ENCODE peak calls at places on chromosomes 6 and 20, in six cellular contexts. N is Kasumi-1; A is B cell; Y is GM18507; U is WERI-Rb-1; S is activated naive CD8-positive, alpha-beta T cell treated with anti-CD3 and anti-CD28 coated beads for 36 hours. I is an unnamed sample.

GRCh38 chr20:34155864-34156263 is 43.8 kb upstream of the EIF2S2 start:
- DNase-seq in Y (no peak), S (no peak), N (peak), U (no peak), A (no peak), I (no peak)

GRCh38 chr6:73699656-73700055 is 3.7 kb downstream of the CD109 start:
- DNase-seq in U (no peak), N (peak), A (no peak), S (no peak), Y (no peak), I (no peak)

GRCh38 chr6:151493495-151494234 is at the start of gene CCDC170:
- DNase-seq in Y (no peak), N (no peak), A (peak), S (peak), U (peak), I (no peak)

GRCh38 chr6:44495036-44495901 is 107.8 kb downstream of the CDC5L start:
- DNase-seq in Y (no peak), U (no peak), N (no peak), A (no peak), S (no peak), I (no peak)

GRCh38 chr20:62065669-62066338 is at the start of gene TAF4:
- DNase-seq in S (peak), A (peak), Y (peak), N (peak), U (peak), I (peak)

GRCh38 chr6:161804804-161805203 is 530.9 kb upstream of the AGPAT4 start:
- DNase-seq in N (no peak), A (no peak), Y (no peak), S (no peak), U (no peak), I (no peak)

GRCh38 chr6:33977606-33978438 is 168.1 kb downstream of the GRM4 start:
- DNase-seq in S (no peak), A (no peak), Y (no peak), N (no peak), U (peak), I (no peak)

GRCh38 chr20:9081423-9081966 is 12.6 kb downstream of the PLCB4 start:
- DNase-seq in N (no peak), Y (no peak), S (no peak), A (no peak), U (no peak), I (no peak)

GRCh38 chr6:49776444-49776843 is 10.6 kb downstream of the PGK2 start:
- DNase-seq in N (no peak), S (no peak), Y (no peak), U (no peak), A (no peak), I (no peak)

GRCh38 chr6:29953001-29953436 is 10.7 kb downstream of the HLA-A start:
- DNase-seq in A (no peak), N (no peak), Y (no peak), U (no peak), S (no peak), I (no peak)

GRCh38 chr6:111201764-111202163 is 114.5 kb downstream of the SLC16A10 start:
- DNase-seq in Y (no peak), S (no peak), U (no peak), A (no peak), N (peak), I (no peak)

GRCh38 chr6:6469074-6469473 is 119.4 kb upstream of the LY86 start:
- DNase-seq in N (no peak), S (no peak), Y (no peak), U (no peak), A (no peak), I (no peak)

GRCh38 chr6:4818272-4818938 is 42.2 kb downstream of the CDYL start:
- DNase-seq in U (no peak), N (no peak), S (no peak), A (no peak), Y (no peak), I (no peak)

GRCh38 chr20:59650418-59650817 is 46.1 kb downstream of the PHACTR3 start:
- DNase-seq in S (no peak), N (no peak), A (no peak), Y (no peak), U (no peak), I (no peak)

GRCh38 chr20:14374191-14374590 is 36.8 kb upstream of the FLRT3 start:
- DNase-seq in Y (no peak), U (no peak), S (no peak), N (no peak), A (no peak), I (no peak)

GRCh38 chr20:44422083-44422482 is 53.6 kb upstream of the TTPAL start:
- DNase-seq in A (no peak), N (no peak), U (no peak), Y (no peak), S (no peak), I (no peak)

GRCh38 chr6:44004625-44005506 is 122.4 kb downstream of the MRPL14 start:
- DNase-seq in A (no peak), S (no peak), U (no peak), N (peak), Y (no peak), I (no peak)

GRCh38 chr20:49100934-49101333 is 54.8 kb downstream of the CSE1L start:
- DNase-seq in S (no peak), Y (no peak), N (no peak), A (peak), U (no peak), I (no peak)

GRCh38 chr6:22164236-22164635 is 132.6 kb downstream of the PRL start:
- DNase-seq in A (no peak), N (no peak), U (no peak), Y (no peak), S (no peak), I (no peak)

GRCh38 chr20:32483351-32484220 is 101.5 kb downstream of the NOL4L start:
- DNase-seq in S (peak), A (peak), U (peak), Y (no peak), N (peak), I (peak)

GRCh38 chr6:150905769-150906168 is 40.3 kb downstream of the MTHFD1L start:
- DNase-seq in A (no peak), Y (no peak), N (no peak), S (no peak), U (no peak), I (no peak)

GRCh38 chr6:43760799-43761168 is 9.2 kb upstream of the VEGFA start:
- DNase-seq in A (no peak), N (no peak), S (no peak), U (no peak), Y (no peak), I (no peak)

GRCh38 chr6:56984374-56984773 is 29.5 kb downstream of the BEND6 start:
- DNase-seq in A (no peak), N (peak), U (no peak), S (no peak), Y (no peak), I (no peak)

GRCh38 chr6:122622404-122622938 is 12.3 kb downstream of the PKIB start:
- DNase-seq in S (no peak), N (no peak), U (no peak), A (no peak), Y (no peak), I (no peak)

GRCh38 chr6:52894278-52894677 is 15.2 kb downstream of the GSTA3 start:
- DNase-seq in Y (no peak), U (no peak), S (no peak), N (no peak), A (no peak), I (no peak)

GRCh38 chr6:162621246-162621645 is 106.3 kb downstream of the PRKN start:
- DNase-seq in Y (no peak), U (peak), S (peak), A (no peak), N (no peak), I (no peak)

GRCh38 chr6:150732765-150733539 is 132.6 kb upstream of the MTHFD1L start:
- DNase-seq in U (no peak), S (no peak), A (no peak), N (no peak), Y (peak), I (no peak)

GRCh38 chr6:98827295-98828159 is 6.8 kb upstream of the POU3F2 start:
- DNase-seq in U (no peak), N (no peak), S (no peak), Y (no peak), A (no peak), I (no peak)

GRCh38 chr6:56223995-56224394 is 23.4 kb downstream of the COL21A1 start:
- DNase-seq in N (no peak), A (no peak), Y (no peak), S (no peak), U (no peak), I (no peak)

GRCh38 chr6:41022294-41022693 is 16.7 kb downstream of the UNC5CL start:
- DNase-seq in A (no peak), Y (no peak), U (no peak), N (no peak), S (no peak), I (no peak)

GRCh38 chr6:138271451-138271850 is 53.2 kb upstream of the PBOV1 start:
- DNase-seq in Y (no peak), U (no peak), S (no peak), N (no peak), A (no peak), I (no peak)

GRCh38 chr20:16132399-16132798 is 440.8 kb downstream of the KIF16B start:
- DNase-seq in U (no peak), A (no peak), S (no peak), N (no peak), Y (no peak), I (no peak)

GRCh38 chr6:132418566-132418965 is 17.3 kb upstream of the MOXD1 start:
- DNase-seq in U (no peak), N (no peak), Y (no peak), S (no peak), A (no peak), I (no peak)

GRCh38 chr6:115004982-115005381 is 662.2 kb upstream of the HS3ST5 start:
- DNase-seq in S (no peak), U (no peak), A (no peak), N (no peak), Y (no peak), I (no peak)

GRCh38 chr6:140441256-140441655 is 1066.8 kb upstream of the CITED2 start:
- DNase-seq in Y (no peak), U (peak), S (no peak), A (no peak), N (peak), I (no peak)

GRCh38 chr6:168905451-168906090 is 348.1 kb downstream of the THBS2 start:
- DNase-seq in Y (no peak), N (no peak), S (no peak), U (no peak), A (no peak), I (no peak)

GRCh38 chr6:16212276-16212675 is 26.1 kb upstream of the GMPR start:
- DNase-seq in A (no peak), N (no peak), S (no peak), U (no peak), Y (no peak), I (no peak)

GRCh38 chr6:40328376-40328987 is 258.7 kb downstream of the LRFN2 start:
- DNase-seq in A (no peak), S (peak), U (peak), Y (peak), N (no peak), I (no peak)

GRCh38 chr6:48957781-48958180 is 505.3 kb downstream of the MMUT start:
- DNase-seq in N (no peak), U (no peak), S (no peak), Y (no peak), A (no peak), I (no peak)